ENCODE peak calls at places on chromosomes 2 and 18, in six cellular contexts. One of them, this sample, is unnamed.

GRCh38 chr2:56077352-56077915 is 106.4 kb upstream of the CCDC85A start:
- DNase-seq in CD8-positive, alpha-beta T cell: no peak
- DNase-seq in endothelial cell of umbilical vein: peak; percentile 42
- DNase-seq in pancreas: peak; percentile 45
- DNase-seq in IMR-90: peak; percentile 7
- DNase-seq in CD4-positive, alpha-beta T cell: no peak
- DNase-seq in this sample: no peak

GRCh38 chr2:230660294-230661060 is 52.2 kb upstream of the CAB39 start:
- DNase-seq in CD8-positive, alpha-beta T cell: peak; percentile 40
- DNase-seq in endothelial cell of umbilical vein: no peak
- DNase-seq in pancreas: no peak
- DNase-seq in IMR-90: no peak
- DNase-seq in CD4-positive, alpha-beta T cell: no peak
- DNase-seq in this sample: peak; percentile 60

GRCh38 chr2:677056-677949 is at the start of gene TMEM18:
- DNase-seq in CD8-positive, alpha-beta T cell: peak; percentile 98
- DNase-seq in endothelial cell of umbilical vein: peak; percentile 98
- DNase-seq in pancreas: peak; percentile 96
- DNase-seq in IMR-90: peak; percentile 99
- DNase-seq in CD4-positive, alpha-beta T cell: peak; percentile 98
- DNase-seq in this sample: peak; percentile 90

GRCh38 chr2:65276604-65277003 is 49.0 kb downstream of the ACTR2 start:
- DNase-seq in CD8-positive, alpha-beta T cell: no peak
- DNase-seq in endothelial cell of umbilical vein: peak; percentile 62
- DNase-seq in pancreas: no peak
- DNase-seq in IMR-90: peak; percentile 30
- DNase-seq in CD4-positive, alpha-beta T cell: no peak
- DNase-seq in this sample: no peak

GRCh38 chr2:157194844-157195243 is 62.7 kb upstream of the GALNT5 start:
- DNase-seq in CD8-positive, alpha-beta T cell: no peak
- DNase-seq in endothelial cell of umbilical vein: no peak
- DNase-seq in pancreas: no peak
- DNase-seq in IMR-90: no peak
- DNase-seq in CD4-positive, alpha-beta T cell: no peak
- DNase-seq in this sample: no peak

GRCh38 chr2:231037731-231038482 is 584 bp downstream of the C2orf72 start:
- DNase-seq in CD8-positive, alpha-beta T cell: no peak
- DNase-seq in endothelial cell of umbilical vein: no peak
- DNase-seq in pancreas: peak; percentile 49
- DNase-seq in IMR-90: no peak
- DNase-seq in CD4-positive, alpha-beta T cell: no peak
- DNase-seq in this sample: no peak

GRCh38 chr2:43129254-43129653 is 97.2 kb downstream of the ZFP36L2 start:
- DNase-seq in CD8-positive, alpha-beta T cell: no peak
- DNase-seq in endothelial cell of umbilical vein: no peak
- DNase-seq in pancreas: no peak
- DNase-seq in IMR-90: no peak
- DNase-seq in CD4-positive, alpha-beta T cell: no peak
- DNase-seq in this sample: no peak

GRCh38 chr18:47986724-47987455 is 56.4 kb upstream of the SMAD2 start:
- DNase-seq in CD8-positive, alpha-beta T cell: no peak
- DNase-seq in endothelial cell of umbilical vein: no peak
- DNase-seq in pancreas: no peak
- DNase-seq in IMR-90: no peak
- DNase-seq in CD4-positive, alpha-beta T cell: no peak
- DNase-seq in this sample: no peak

GRCh38 chr2:152718909-152719645 is 657 bp downstream of the ARL6IP6 start:
- DNase-seq in CD8-positive, alpha-beta T cell: no peak
- DNase-seq in endothelial cell of umbilical vein: no peak
- DNase-seq in pancreas: no peak
- DNase-seq in IMR-90: no peak
- DNase-seq in CD4-positive, alpha-beta T cell: no peak
- DNase-seq in this sample: no peak

GRCh38 chr2:171522804-171523338 is 597 bp downstream of the CYBRD1 start:
- DNase-seq in CD8-positive, alpha-beta T cell: no peak
- DNase-seq in endothelial cell of umbilical vein: no peak
- DNase-seq in pancreas: no peak
- DNase-seq in IMR-90: no peak
- DNase-seq in CD4-positive, alpha-beta T cell: no peak
- DNase-seq in this sample: peak; percentile 36

GRCh38 chr18:11322006-11322405 is 172.6 kb upstream of the PIEZO2 start:
- DNase-seq in CD8-positive, alpha-beta T cell: no peak
- DNase-seq in endothelial cell of umbilical vein: no peak
- DNase-seq in pancreas: no peak
- DNase-seq in IMR-90: peak; percentile 12
- DNase-seq in CD4-positive, alpha-beta T cell: no peak
- DNase-seq in this sample: no peak

GRCh38 chr2:68798574-68798973 is 64.0 kb downstream of the ARHGAP25 start:
- DNase-seq in CD8-positive, alpha-beta T cell: no peak
- DNase-seq in endothelial cell of umbilical vein: no peak
- DNase-seq in pancreas: no peak
- DNase-seq in IMR-90: no peak
- DNase-seq in CD4-positive, alpha-beta T cell: no peak
- DNase-seq in this sample: no peak

GRCh38 chr2:20608666-20609348 is 42.1 kb downstream of the HS1BP3 start:
- DNase-seq in CD8-positive, alpha-beta T cell: no peak
- DNase-seq in endothelial cell of umbilical vein: no peak
- DNase-seq in pancreas: no peak
- DNase-seq in IMR-90: peak; percentile 34
- DNase-seq in CD4-positive, alpha-beta T cell: no peak
- DNase-seq in this sample: peak; percentile 14

GRCh38 chr2:138707424-138708074 is 72.6 kb downstream of the NXPH2 start:
- DNase-seq in CD8-positive, alpha-beta T cell: no peak
- DNase-seq in endothelial cell of umbilical vein: no peak
- DNase-seq in pancreas: no peak
- DNase-seq in IMR-90: peak; percentile 90
- DNase-seq in CD4-positive, alpha-beta T cell: no peak
- DNase-seq in this sample: no peak

DNA sequence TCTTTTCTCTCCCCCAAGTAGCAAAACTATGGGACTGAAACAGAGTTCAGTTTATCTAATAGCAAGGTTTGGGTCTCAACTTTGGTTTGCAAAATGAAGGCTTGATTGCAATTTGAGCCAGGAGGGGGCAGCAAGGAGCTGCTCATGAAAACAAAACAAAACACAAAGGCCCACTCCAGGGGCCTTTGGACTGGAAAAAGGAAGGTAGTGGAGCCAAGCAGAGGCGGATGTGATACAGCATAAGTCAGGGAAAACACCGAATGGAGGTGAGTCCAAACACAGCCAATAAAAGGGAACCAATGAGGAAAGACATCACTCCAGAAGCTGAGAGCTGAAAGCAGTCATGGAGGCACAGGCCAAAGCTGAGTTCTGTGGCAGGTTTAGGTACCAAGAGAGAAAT is 799.7 kb upstream of the ACVR2A start:
- DNase-seq in CD8-positive, alpha-beta T cell: no peak
- DNase-seq in endothelial cell of umbilical vein: peak; percentile 47
- DNase-seq in pancreas: peak; percentile 55
- DNase-seq in IMR-90: peak; percentile 22
- DNase-seq in CD4-positive, alpha-beta T cell: peak; percentile 3
- DNase-seq in this sample: no peak
- TF ChIP-seq CTCF in CD8-positive, alpha-beta T cell: peak; percentile 10
- TF ChIP-seq CTCF in endothelial cell of umbilical vein: peak; percentile 62
- TF ChIP-seq CTCF in pancreas: peak; percentile 51
- TF ChIP-seq CTCF in IMR-90: peak; percentile 41
- TF ChIP-seq CTCF in CD4-positive, alpha-beta T cell: peak; percentile 51
- TF ChIP-seq CTCF in this sample: peak; percentile 67

GRCh38 chr18:35528749-35529274 is 31.1 kb upstream of the INO80C start:
- DNase-seq in CD8-positive, alpha-beta T cell: no peak
- DNase-seq in endothelial cell of umbilical vein: no peak
- DNase-seq in pancreas: no peak
- DNase-seq in IMR-90: no peak
- DNase-seq in CD4-positive, alpha-beta T cell: no peak
- DNase-seq in this sample: no peak

GRCh38 chr18:35535297-35535696 is 37.5 kb upstream of the INO80C start:
- DNase-seq in CD8-positive, alpha-beta T cell: no peak
- DNase-seq in endothelial cell of umbilical vein: no peak
- DNase-seq in pancreas: no peak
- DNase-seq in IMR-90: no peak
- DNase-seq in CD4-positive, alpha-beta T cell: no peak
- DNase-seq in this sample: no peak

GRCh38 chr18:35533916-35534315 is 36.2 kb upstream of the INO80C start:
- DNase-seq in CD8-positive, alpha-beta T cell: no peak
- DNase-seq in endothelial cell of umbilical vein: no peak
- DNase-seq in pancreas: no peak
- DNase-seq in IMR-90: no peak
- DNase-seq in CD4-positive, alpha-beta T cell: no peak
- DNase-seq in this sample: no peak
- H3K9me3 ChIP-seq in CD8-positive, alpha-beta T cell: no peaks in the 10 kb centered on the region
- H3K9me3 ChIP-seq in endothelial cell of umbilical vein: no peaks in the 10 kb centered on the region
- H3K9me3 ChIP-seq in pancreas: no peaks in the 10 kb centered on the region
- H3K9me3 ChIP-seq in IMR-90: peaks cover 3% of the 10 kb centered on the region
- H3K9me3 ChIP-seq in CD4-positive, alpha-beta T cell: no peaks in the 10 kb centered on the region
- H3K9me3 ChIP-seq in this sample: peaks cover 25% of the 10 kb centered on the region

GRCh38 chr2:66888791-66889631 is 454.1 kb downstream of the MEIS1 start:
- DNase-seq in CD8-positive, alpha-beta T cell: no peak
- DNase-seq in endothelial cell of umbilical vein: no peak
- DNase-seq in pancreas: no peak
- DNase-seq in IMR-90: peak; percentile 100
- DNase-seq in CD4-positive, alpha-beta T cell: no peak
- DNase-seq in this sample: no peak
- TF ChIP-seq CTCF in CD8-positive, alpha-beta T cell: no peak
- TF ChIP-seq CTCF in endothelial cell of umbilical vein: no peak
- TF ChIP-seq CTCF in pancreas: no peak
- TF ChIP-seq CTCF in IMR-90: no peak
- TF ChIP-seq CTCF in CD4-positive, alpha-beta T cell: no peak
- TF ChIP-seq CTCF in this sample: no peak

GRCh38 chr18:78605255-78605654 is 374.4 kb upstream of the SALL3 start:
- DNase-seq in CD8-positive, alpha-beta T cell: no peak
- DNase-seq in endothelial cell of umbilical vein: no peak
- DNase-seq in pancreas: no peak
- DNase-seq in IMR-90: no peak
- DNase-seq in CD4-positive, alpha-beta T cell: no peak
- DNase-seq in this sample: no peak
- H3K9me3 ChIP-seq in CD8-positive, alpha-beta T cell: no peaks in the 10 kb centered on the region
- H3K9me3 ChIP-seq in endothelial cell of umbilical vein: peaks cover 3% of the 10 kb centered on the region
- H3K9me3 ChIP-seq in pancreas: no peaks in the 10 kb centered on the region
- H3K9me3 ChIP-seq in IMR-90: peaks cover 67% of the 10 kb centered on the region
- H3K9me3 ChIP-seq in CD4-positive, alpha-beta T cell: no peaks in the 10 kb centered on the region
- H3K9me3 ChIP-seq in this sample: peaks cover 8% of the 10 kb centered on the region

GRCh38 chr2:102070058-102070642 is 72.4 kb upstream of the IL1R1 start:
- DNase-seq in CD8-positive, alpha-beta T cell: no peak
- DNase-seq in endothelial cell of umbilical vein: no peak
- DNase-seq in pancreas: peak; percentile 84
- DNase-seq in IMR-90: peak; percentile 80
- DNase-seq in CD4-positive, alpha-beta T cell: no peak
- DNase-seq in this sample: peak; percentile 92
- TF ChIP-seq CTCF in CD8-positive, alpha-beta T cell: no peak
- TF ChIP-seq CTCF in endothelial cell of umbilical vein: no peak
- TF ChIP-seq CTCF in pancreas: no peak
- TF ChIP-seq CTCF in IMR-90: peak; percentile 26
- TF ChIP-seq CTCF in CD4-positive, alpha-beta T cell: no peak
- TF ChIP-seq CTCF in this sample: peak; percentile 25

GRCh38 chr2:107235491-107236254 is 349.7 kb upstream of the ST6GAL2 start:
- DNase-seq in CD8-positive, alpha-beta T cell: no peak
- DNase-seq in endothelial cell of umbilical vein: no peak
- DNase-seq in pancreas: no peak
- DNase-seq in IMR-90: no peak
- DNase-seq in CD4-positive, alpha-beta T cell: no peak
- DNase-seq in this sample: no peak
- H3K9me3 ChIP-seq in CD8-positive, alpha-beta T cell: no peaks in the 10 kb centered on the region
- H3K9me3 ChIP-seq in endothelial cell of umbilical vein: peaks cover 3% of the 10 kb centered on the region
- H3K9me3 ChIP-seq in pancreas: no peaks in the 10 kb centered on the region
- H3K9me3 ChIP-seq in IMR-90: peaks cover 3% of the 10 kb centered on the region
- H3K9me3 ChIP-seq in CD4-positive, alpha-beta T cell: no peaks in the 10 kb centered on the region
- H3K9me3 ChIP-seq in this sample: peaks cover 11% of the 10 kb centered on the region

DNA sequence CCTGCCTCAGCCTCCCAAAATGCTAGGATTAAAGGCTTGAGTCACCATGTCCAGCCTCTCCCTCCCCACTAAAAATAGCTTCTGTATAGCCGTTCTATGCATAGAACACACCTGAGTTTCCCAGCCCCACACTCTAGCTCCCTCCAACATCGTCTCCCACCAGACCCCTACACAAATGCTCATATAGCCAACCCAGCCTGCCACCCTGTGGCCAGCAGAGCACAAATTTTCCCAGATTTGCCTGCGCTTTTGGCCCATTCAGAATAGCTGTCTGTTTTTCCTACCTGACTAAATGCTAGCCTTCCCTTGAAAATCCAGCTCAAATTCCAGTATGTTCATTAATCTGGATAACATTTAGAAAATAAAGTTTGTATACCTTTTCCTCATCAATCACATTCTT is 22.8 kb downstream of the TRABD2A start:
- DNase-seq in CD8-positive, alpha-beta T cell: no peak
- DNase-seq in endothelial cell of umbilical vein: no peak
- DNase-seq in pancreas: no peak
- DNase-seq in IMR-90: no peak
- DNase-seq in CD4-positive, alpha-beta T cell: no peak
- DNase-seq in this sample: no peak
- TF ChIP-seq CTCF in CD8-positive, alpha-beta T cell: peak; percentile 21
- TF ChIP-seq CTCF in endothelial cell of umbilical vein: no peak
- TF ChIP-seq CTCF in pancreas: no peak
- TF ChIP-seq CTCF in IMR-90: peak; percentile 38
- TF ChIP-seq CTCF in CD4-positive, alpha-beta T cell: peak; percentile 26
- TF ChIP-seq CTCF in this sample: peak; percentile 35

This sample was measured in left ventricle myocardium inferior.